ENCODE peak calls at places on chromosomes 11 and 22, in eight cellular contexts. One of them, this sample, is unnamed.

GRCh38 chr11:133955945-133956421 is 785 bp downstream of the IGSF9B start:
- DNase-seq in adrenal gland: no peak
- DNase-seq in ovary: no peak
- DNase-seq in sigmoid colon: no peak
- DNase-seq in body of pancreas: no peak
- DNase-seq in testis: no peak
- DNase-seq in thyroid gland: peak
- DNase-seq in A549: no peak
- DNase-seq in this sample: no peak

GRCh38 chr22:33648478-33648877 is 271.8 kb downstream of the LARGE1 start:
- DNase-seq in sigmoid colon: no peak
- DNase-seq in adrenal gland: no peak
- DNase-seq in thyroid gland: no peak
- DNase-seq in A549: no peak
- DNase-seq in ovary: no peak
- DNase-seq in testis: no peak
- DNase-seq in body of pancreas: no peak
- DNase-seq in this sample: no peak

GRCh38 chr11:102415252-102415916 is 37.2 kb downstream of the TMEM123 start:
- DNase-seq in ovary: no peak
- DNase-seq in body of pancreas: no peak
- DNase-seq in thyroid gland: no peak
- DNase-seq in sigmoid colon: no peak
- DNase-seq in A549: no peak
- DNase-seq in adrenal gland: no peak
- DNase-seq in testis: no peak
- DNase-seq in this sample: no peak

GRCh38 chr11:44532809-44533208 is 32.7 kb upstream of the CD82 start:
- DNase-seq in body of pancreas: no peak
- DNase-seq in testis: no peak
- DNase-seq in ovary: no peak
- DNase-seq in A549: no peak
- DNase-seq in sigmoid colon: no peak
- DNase-seq in adrenal gland: no peak
- DNase-seq in thyroid gland: no peak
- DNase-seq in this sample: no peak

GRCh38 chr11:92296138-92296515 is 71.5 kb downstream of the FAT3 start:
- DNase-seq in sigmoid colon: no peak
- DNase-seq in adrenal gland: no peak
- DNase-seq in ovary: no peak
- DNase-seq in thyroid gland: no peak
- DNase-seq in body of pancreas: no peak
- DNase-seq in A549: no peak
- DNase-seq in testis: no peak
- DNase-seq in this sample: no peak

GRCh38 chr11:116833816-116834534 is 3.4 kb downstream of the APOA1 start:
- DNase-seq in sigmoid colon: no peak
- DNase-seq in A549: no peak
- DNase-seq in testis: no peak
- DNase-seq in thyroid gland: peak
- DNase-seq in body of pancreas: peak
- DNase-seq in ovary: no peak
- DNase-seq in adrenal gland: no peak
- DNase-seq in this sample: no peak

GRCh38 chr11:86101941-86102407 is 33.1 kb upstream of the PICALM start:
- DNase-seq in sigmoid colon: no peak
- DNase-seq in adrenal gland: no peak
- DNase-seq in body of pancreas: no peak
- DNase-seq in ovary: no peak
- DNase-seq in testis: no peak
- DNase-seq in A549: no peak
- DNase-seq in thyroid gland: no peak
- DNase-seq in this sample: no peak

GRCh38 chr11:119047205-119047604 is 9.8 kb downstream of the HYOU1 start:
- DNase-seq in ovary: no peak
- DNase-seq in testis: no peak
- DNase-seq in adrenal gland: no peak
- DNase-seq in A549: no peak
- DNase-seq in body of pancreas: no peak
- DNase-seq in sigmoid colon: no peak
- DNase-seq in thyroid gland: no peak
- DNase-seq in this sample: no peak

GRCh38 chr11:72430743-72431570 is 3.4 kb downstream of the CLPB start:
- DNase-seq in ovary: peak
- DNase-seq in body of pancreas: peak
- DNase-seq in sigmoid colon: no peak
- DNase-seq in testis: peak
- DNase-seq in A549: peak
- DNase-seq in adrenal gland: peak
- DNase-seq in thyroid gland: peak
- DNase-seq in this sample: peak
- H3K4me3 ChIP-seq in ovary: no peak
- H3K4me3 ChIP-seq in body of pancreas: no peak
- H3K4me3 ChIP-seq in sigmoid colon: no peak
- H3K4me3 ChIP-seq in testis: no peak
- H3K4me3 ChIP-seq in A549: no peak
- H3K4me3 ChIP-seq in adrenal gland: no peak
- H3K4me3 ChIP-seq in thyroid gland: no peak
- H3K4me3 ChIP-seq in this sample: no peak

DNA sequence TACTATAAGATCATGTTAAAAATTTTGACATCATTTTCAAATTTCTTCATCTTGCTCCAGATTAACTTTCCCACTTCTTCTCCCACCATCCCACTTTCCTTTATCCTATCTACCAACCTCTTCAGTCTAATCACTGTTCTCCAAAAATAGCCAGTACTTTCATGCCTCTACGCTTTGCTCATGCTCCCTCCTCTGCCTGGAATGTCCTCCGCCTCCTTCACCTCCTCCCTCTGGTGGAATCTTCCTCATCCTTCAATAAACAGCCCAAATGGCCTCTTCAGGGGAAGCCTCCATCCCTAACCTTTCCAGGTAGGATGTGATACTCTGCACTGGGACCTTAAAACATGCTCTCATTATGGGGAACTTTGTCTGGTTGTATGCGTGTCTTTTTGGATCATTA is 7.8 kb upstream of the CSRP3 start:
- DNase-seq in testis: no peak
- DNase-seq in ovary: no peak
- DNase-seq in sigmoid colon: no peak
- DNase-seq in A549: no peak
- DNase-seq in body of pancreas: no peak
- DNase-seq in adrenal gland: no peak
- DNase-seq in thyroid gland: no peak
- DNase-seq in this sample: no peak
- TF ChIP-seq CTCF in testis: no peak
- TF ChIP-seq CTCF in ovary: no peak
- TF ChIP-seq CTCF in sigmoid colon: no peak
- TF ChIP-seq CTCF in A549: no peak
- TF ChIP-seq CTCF in body of pancreas: no peak
- TF ChIP-seq CTCF in adrenal gland: no peak
- TF ChIP-seq CTCF in thyroid gland: no peak
- TF ChIP-seq CTCF in this sample: no peak

DNA sequence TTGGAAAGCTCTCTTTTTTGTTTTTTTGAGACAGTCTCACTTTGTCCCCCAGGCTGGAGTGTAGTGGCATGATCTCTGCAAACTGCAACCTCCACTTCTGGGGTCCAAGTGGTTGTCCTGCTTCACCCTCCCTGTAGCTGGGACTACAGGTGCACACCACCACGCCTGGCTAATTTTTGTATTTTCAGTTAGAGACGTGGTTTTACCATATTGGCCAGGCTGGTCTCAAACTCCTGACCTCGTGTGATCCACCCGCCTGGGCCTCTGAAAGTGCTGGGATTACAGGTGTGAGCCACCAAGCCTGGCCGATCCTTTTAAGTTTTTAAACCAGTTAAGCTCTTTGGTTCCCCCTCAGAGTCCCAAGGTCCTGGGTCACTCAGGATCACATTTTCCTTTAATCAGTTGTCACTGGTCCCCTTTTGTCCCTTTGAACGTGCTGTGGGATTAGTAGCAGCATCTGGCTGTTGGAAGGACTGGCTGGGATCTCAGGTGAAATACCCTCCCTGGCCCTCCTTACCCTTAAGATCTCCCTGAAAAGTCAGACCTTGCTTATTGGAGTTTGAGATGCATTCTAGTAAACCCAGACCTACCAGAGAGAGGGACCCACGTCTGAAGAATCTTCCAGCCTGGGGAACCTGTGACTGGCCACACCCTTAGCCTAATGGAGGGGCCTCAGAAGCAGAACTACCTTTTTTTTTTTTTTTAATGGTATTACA is 8.1 kb downstream of the MALAT1 start:
- DNase-seq in thyroid gland: peak
- DNase-seq in adrenal gland: peak
- DNase-seq in body of pancreas: peak
- DNase-seq in A549: no peak
- DNase-seq in ovary: peak
- DNase-seq in testis: no peak
- DNase-seq in sigmoid colon: peak
- DNase-seq in this sample: no peak
- TF ChIP-seq POLR2A in thyroid gland: no peak
- TF ChIP-seq POLR2A in adrenal gland: peak
- TF ChIP-seq POLR2A in body of pancreas: peak
- TF ChIP-seq POLR2A in A549: peak
- TF ChIP-seq POLR2A in ovary: no peak
- TF ChIP-seq POLR2A in testis: no peak
- TF ChIP-seq POLR2A in sigmoid colon: peak
- TF ChIP-seq POLR2A in this sample: peak

GRCh38 chr11:7858001-7858400 is 61.3 kb upstream of the OR5P2 start:
- DNase-seq in ovary: no peak
- DNase-seq in A549: no peak
- DNase-seq in sigmoid colon: no peak
- DNase-seq in adrenal gland: no peak
- DNase-seq in body of pancreas: no peak
- DNase-seq in thyroid gland: no peak
- DNase-seq in testis: no peak
- DNase-seq in this sample: no peak
- H3K4me3 ChIP-seq in ovary: no peak
- H3K4me3 ChIP-seq in A549: no peak
- H3K4me3 ChIP-seq in sigmoid colon: no peak
- H3K4me3 ChIP-seq in adrenal gland: no peak
- H3K4me3 ChIP-seq in body of pancreas: no peak
- H3K4me3 ChIP-seq in thyroid gland: no peak
- H3K4me3 ChIP-seq in testis: no peak
- H3K4me3 ChIP-seq in this sample: no peak

GRCh38 chr22:46586531-46587011 is 33.6 kb upstream of the GRAMD4 start:
- DNase-seq in ovary: no peak
- DNase-seq in testis: no peak
- DNase-seq in A549: no peak
- DNase-seq in body of pancreas: no peak
- DNase-seq in adrenal gland: no peak
- DNase-seq in sigmoid colon: no peak
- DNase-seq in thyroid gland: no peak
- DNase-seq in this sample: no peak
- TF ChIP-seq CTCF in ovary: no peak
- TF ChIP-seq CTCF in testis: no peak
- TF ChIP-seq CTCF in A549: no peak
- TF ChIP-seq CTCF in body of pancreas: no peak
- TF ChIP-seq CTCF in adrenal gland: no peak
- TF ChIP-seq CTCF in sigmoid colon: no peak
- TF ChIP-seq CTCF in thyroid gland: no peak
- TF ChIP-seq CTCF in this sample: no peak

GRCh38 chr11:253886-254270 is 17.1 kb downstream of the PSMD13 start:
- DNase-seq in adrenal gland: no peak
- DNase-seq in A549: no peak
- DNase-seq in testis: no peak
- DNase-seq in body of pancreas: no peak
- DNase-seq in sigmoid colon: no peak
- DNase-seq in ovary: no peak
- DNase-seq in thyroid gland: no peak
- DNase-seq in this sample: no peak

GRCh38 chr11:251550-251949 is 14.8 kb downstream of the PSMD13 start:
- DNase-seq in thyroid gland: no peak
- DNase-seq in adrenal gland: no peak
- DNase-seq in testis: no peak
- DNase-seq in body of pancreas: no peak
- DNase-seq in ovary: no peak
- DNase-seq in A549: no peak
- DNase-seq in sigmoid colon: no peak
- DNase-seq in this sample: peak

GRCh38 chr11:252666-253065 is 15.9 kb downstream of the PSMD13 start:
- DNase-seq in adrenal gland: no peak
- DNase-seq in thyroid gland: no peak
- DNase-seq in body of pancreas: no peak
- DNase-seq in ovary: no peak
- DNase-seq in A549: no peak
- DNase-seq in testis: no peak
- DNase-seq in sigmoid colon: no peak
- DNase-seq in this sample: no peak

GRCh38 chr11:255176-255575 is 18.4 kb downstream of the PSMD13 start:
- DNase-seq in ovary: no peak
- DNase-seq in A549: no peak
- DNase-seq in testis: no peak
- DNase-seq in adrenal gland: no peak
- DNase-seq in sigmoid colon: no peak
- DNase-seq in thyroid gland: no peak
- DNase-seq in body of pancreas: no peak
- DNase-seq in this sample: no peak

DNA sequence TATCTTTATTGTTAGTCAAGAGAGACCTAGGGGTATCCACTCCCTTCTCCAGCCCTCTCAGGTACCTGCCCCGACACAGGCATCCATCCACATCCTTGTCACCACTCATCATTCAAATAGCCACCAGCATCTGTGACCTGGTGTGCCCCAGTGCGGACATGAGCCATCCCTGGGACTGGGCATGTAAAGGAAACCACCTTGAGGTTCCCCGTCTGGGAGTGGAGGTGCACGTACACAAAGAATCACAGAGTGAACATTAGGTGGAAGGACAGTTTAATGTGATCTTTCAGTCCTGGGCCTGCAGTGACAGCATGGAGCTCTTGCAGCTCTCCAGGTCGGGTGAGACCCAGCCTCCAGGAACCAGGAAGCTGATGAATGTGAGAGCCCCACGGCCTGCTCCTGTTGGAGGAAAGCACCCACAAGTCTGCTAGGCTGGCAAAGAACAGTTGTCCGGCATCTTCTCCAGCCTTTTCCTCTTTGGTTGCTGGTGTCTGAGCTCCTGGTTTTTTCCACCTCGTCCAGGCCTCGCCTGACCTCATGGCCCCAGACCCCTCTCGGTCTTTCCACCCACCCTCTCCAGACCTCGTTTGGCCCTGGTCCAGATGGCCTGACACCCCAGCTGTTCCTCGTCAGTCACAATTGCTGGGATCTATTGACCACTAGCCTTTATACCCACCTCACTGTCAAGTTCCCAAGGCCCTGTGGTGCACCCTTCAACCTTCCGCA is 16.5 kb downstream of the PSMD13 start:
- DNase-seq in A549: no peak
- DNase-seq in adrenal gland: peak
- DNase-seq in ovary: no peak
- DNase-seq in body of pancreas: no peak
- DNase-seq in sigmoid colon: no peak
- DNase-seq in testis: no peak
- DNase-seq in thyroid gland: no peak
- DNase-seq in this sample: no peak
- TF ChIP-seq POLR2A in A549: no peak
- TF ChIP-seq POLR2A in adrenal gland: no peak
- TF ChIP-seq POLR2A in ovary: no peak
- TF ChIP-seq POLR2A in body of pancreas: no peak
- TF ChIP-seq POLR2A in sigmoid colon: no peak
- TF ChIP-seq POLR2A in testis: no peak
- TF ChIP-seq POLR2A in thyroid gland: no peak
- TF ChIP-seq POLR2A in this sample: no peak

GRCh38 chr11:46294365-46295309 is 17.2 kb downstream of the CREB3L1 start:
- DNase-seq in testis: peak
- DNase-seq in A549: no peak
- DNase-seq in adrenal gland: peak
- DNase-seq in ovary: peak
- DNase-seq in body of pancreas: no peak
- DNase-seq in sigmoid colon: peak
- DNase-seq in thyroid gland: peak
- DNase-seq in this sample: no peak
- H3K4me3 ChIP-seq in testis: peak
- H3K4me3 ChIP-seq in A549: peak
- H3K4me3 ChIP-seq in adrenal gland: no peak
- H3K4me3 ChIP-seq in ovary: peak
- H3K4me3 ChIP-seq in body of pancreas: no peak
- H3K4me3 ChIP-seq in sigmoid colon: peak
- H3K4me3 ChIP-seq in thyroid gland: peak
- H3K4me3 ChIP-seq in this sample: no peak